ENCODE peak calls at places on chromosomes 5 and 9, in nine cellular contexts. X is mammary epithelial cell; Y is A549; D is HFF-Myc; W is IMR-90; L is psoas muscle; Q is BJ; F is CD8-positive, alpha-beta memory T cell; H is fibroblast of lung. G is an unnamed sample.

GRCh38 chr5:150641006-150641570 is 628 bp downstream of the SYNPO start:
- DNase-seq in X (no peak), Y (peak; percentile 56), D (no peak), W (peak; percentile 77), L (peak; percentile 73), Q (no peak), F (no peak), H (peak; percentile 91), G (no peak)

GRCh38 chr9:137820161-137820855 is 57.3 kb upstream of the CACNA1B start:
- DNase-seq in X (no peak), Y (no peak), D (no peak), W (peak; percentile 15), L (no peak), Q (no peak), F (no peak), H (no peak), G (peak; percentile 60)

GRCh38 chr9:134515026-134515821 is 126.4 kb upstream of the COL5A1 start:
- DNase-seq in X (no peak), Y (no peak), D (no peak), W (peak; percentile 58), L (peak; percentile 40), Q (no peak), F (no peak), H (peak; percentile 49), G (no peak)

GRCh38 chr9:134597041-134597913 is 44.3 kb upstream of the COL5A1 start:
- DNase-seq in X (no peak), Y (no peak), D (no peak), W (peak; percentile 66), L (no peak), Q (no peak), F (no peak), H (peak; percentile 79), G (no peak)

GRCh38 chr5:150036513-150036912 is 36.0 kb downstream of the HMGXB3 start:
- DNase-seq in X (peak; percentile 94), Y (peak; percentile 58), D (peak; percentile 91), W (peak; percentile 99), L (peak; percentile 87), Q (peak; percentile 93), F (no peak), H (peak; percentile 100), G (no peak)

GRCh38 chr5:146906803-146907202 is 28.2 kb upstream of the PPP2R2B start:
- DNase-seq in X (no peak), Y (no peak), D (no peak), W (no peak), L (no peak), Q (no peak), F (no peak), H (peak; percentile 75), G (no peak)

GRCh38 chr5:124457101-124457500 is 289.3 kb downstream of the ZNF608 start:
- DNase-seq in X (no peak), Y (no peak), D (no peak), W (no peak), L (no peak), Q (no peak), F (no peak), H (no peak), G (no peak)

GRCh38 chr5:150374651-150375050 is 17.2 kb downstream of the TCOF1 start:
- DNase-seq in X (no peak), Y (no peak), D (no peak), W (no peak), L (no peak), Q (no peak), F (no peak), H (no peak), G (no peak)

GRCh38 chr5:71533614-71534013 is 53.5 kb upstream of the MCCC2 start:
- DNase-seq in X (peak; percentile 12), Y (no peak), D (peak; percentile 10), W (peak; percentile 38), L (no peak), Q (no peak), F (peak; percentile 17), H (peak; percentile 20), G (no peak)

GRCh38 chr5:137734962-137735530 is 843 bp downstream of the KLHL3 start:
- DNase-seq in X (peak; percentile 69), Y (no peak), D (no peak), W (peak; percentile 52), L (no peak), Q (no peak), F (no peak), H (peak; percentile 58), G (peak; percentile 40)

GRCh38 chr9:2709645-2710101 is 7.6 kb upstream of the KCNV2 start:
- DNase-seq in X (no peak), Y (no peak), D (no peak), W (no peak), L (no peak), Q (no peak), F (no peak), H (no peak), G (no peak)

GRCh38 chr5:126595486-126596083 is 566 bp upstream of the ALDH7A1 start:
- DNase-seq in X (no peak), Y (no peak), D (no peak), W (peak; percentile 88), L (no peak), Q (no peak), F (no peak), H (no peak), G (no peak)
- H3K4me3 ChIP-seq in X (peak overlapping the region; percentile 67), Y (peak overlapping the region; percentile 54), D (peak overlapping the region; percentile 54), W (peak overlapping the region; percentile 69), L (peak overlapping the region; percentile 81), Q (peak overlapping the region; percentile 59), F (peak overlapping the region; percentile 53), H (peak overlapping the region; percentile 12), G (peak overlapping the region; percentile 94)

GRCh38 chr5:90020575-90021535 is 388.7 kb downstream of the CETN3 start:
- DNase-seq in X (peak; percentile 76), Y (no peak), D (no peak), W (peak; percentile 58), L (no peak), Q (no peak), F (no peak), H (peak; percentile 98), G (no peak)
- H3K4me3 ChIP-seq in X (no peak overlapping the region), Y (peak overlapping the region; percentile 14), D (no peak overlapping the region), W (peak overlapping the region; percentile 31), L (peak overlapping the region; percentile 35), Q (no peak overlapping the region), F (no peak overlapping the region), H (peak overlapping the region; percentile 26), G (peak overlapping the region; percentile 13)

GRCh38 chr9:101702257-101702656 is 36.2 kb downstream of the GRIN3A start:
- DNase-seq in X (peak; percentile 34), Y (no peak), D (no peak), W (no peak), L (no peak), Q (no peak), F (no peak), H (no peak), G (no peak)

GRCh38 chr9:101707708-101708107 is 30.7 kb downstream of the GRIN3A start:
- DNase-seq in X (no peak), Y (no peak), D (no peak), W (no peak), L (no peak), Q (no peak), F (no peak), H (no peak), G (no peak)

GRCh38 chr9:101706261-101706798 is 32.1 kb downstream of the GRIN3A start:
- DNase-seq in X (no peak), Y (no peak), D (no peak), W (no peak), L (no peak), Q (no peak), F (no peak), H (no peak), G (no peak)

GRCh38 chr9:101706929-101707328 is 31.5 kb downstream of the GRIN3A start:
- DNase-seq in X (no peak), Y (no peak), D (no peak), W (no peak), L (no peak), Q (no peak), F (no peak), H (no peak), G (no peak)

DNA sequence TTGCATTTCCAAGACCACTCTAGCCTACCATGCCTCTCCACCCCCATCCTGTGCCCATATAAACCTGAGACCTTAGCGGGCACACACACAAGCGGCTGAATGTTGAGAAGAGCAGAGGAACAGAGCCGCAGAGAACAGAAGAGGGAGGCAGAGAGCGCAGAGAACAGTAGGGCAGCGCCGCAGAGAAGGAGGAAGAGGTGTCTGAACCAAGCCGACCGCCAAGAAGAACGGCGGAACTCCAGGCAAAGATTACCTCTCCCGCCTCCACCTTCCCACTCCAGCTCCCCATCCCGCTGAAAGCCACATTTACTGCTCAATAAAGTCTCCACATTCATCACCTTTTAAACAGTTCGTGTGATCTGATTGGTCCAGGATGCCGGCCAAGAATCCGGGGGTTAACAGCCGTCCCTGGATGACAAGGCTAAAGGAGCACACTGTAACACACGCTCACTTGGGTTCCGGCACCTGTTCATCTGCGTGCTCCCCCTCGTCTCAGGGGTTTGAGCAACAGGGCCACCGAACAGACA is 33.2 kb downstream of the GRIN3A start:
- DNase-seq in X (peak; percentile 19), Y (no peak), D (no peak), W (no peak), L (peak; percentile 44), Q (no peak), F (peak; percentile 39), H (no peak), G (peak; percentile 50)
- H3K4me3 ChIP-seq in X (no peak overlapping the region), Y (peak overlapping the region; percentile 34), D (no peak overlapping the region), W (no peak overlapping the region), L (peak overlapping the region; percentile 52), Q (no peak overlapping the region), F (peak overlapping the region; percentile 31), H (no peak overlapping the region), G (peak overlapping the region; percentile 30)

GRCh38 chr5:171313481-171314206 is 4.6 kb downstream of the TLX3 start:
- DNase-seq in X (no peak), Y (no peak), D (no peak), W (no peak), L (no peak), Q (no peak), F (no peak), H (no peak), G (no peak)

GRCh38 chr5:171311698-171312083 is 2.6 kb downstream of the TLX3 start:
- DNase-seq in X (no peak), Y (no peak), D (no peak), W (no peak), L (no peak), Q (no peak), F (no peak), H (no peak), G (no peak)

GRCh38 chr5:171310816-171311697 is 2.0 kb downstream of the TLX3 start:
- DNase-seq in X (peak; percentile 23), Y (no peak), D (no peak), W (peak; percentile 39), L (no peak), Q (no peak), F (no peak), H (no peak), G (no peak)

GRCh38 chr5:171310334-171310815 is 1.3 kb downstream of the TLX3 start:
- DNase-seq in X (no peak), Y (no peak), D (no peak), W (no peak), L (no peak), Q (no peak), F (no peak), H (no peak), G (no peak)

GRCh38 chr5:171312129-171312819 is 3.2 kb downstream of the TLX3 start:
- DNase-seq in X (no peak), Y (no peak), D (no peak), W (no peak), L (no peak), Q (no peak), F (no peak), H (no peak), G (no peak)
- H3K4me3 ChIP-seq in X (no peak overlapping the region), Y (no peak overlapping the region), D (no peak overlapping the region), W (no peak overlapping the region), L (peak overlapping the region; percentile 39), Q (no peak overlapping the region), F (no peak overlapping the region), H (no peak overlapping the region), G (peak overlapping the region; percentile 14)

G was measured in dorsolateral prefrontal cortex.